ENCODE peak calls at places on chromosome 5, in ten cellular contexts. O is A549; V is cardiac muscle cell; C is ovary; S is HFFc6; W is CD8-positive, alpha-beta T cell; D is LNCaP clone FGC; L is body of pancreas; E is GM13976; B is transverse colon. J is an unnamed sample.

GRCh38 chr5:170393235-170393634 is 4.1 kb upstream of the KCNMB1 start:
- DNase-seq in D (no peak), O (no peak), V (no peak), L (no peak), C (no peak), E (no peak), W (no peak), S (no peak), B (no peak), J (no peak)

GRCh38 chr5:2044041-2044440 is 161.3 kb upstream of the IRX4 start:
- DNase-seq in L (no peak), V (no peak), O (no peak), S (no peak), E (no peak), W (no peak), C (no peak), D (no peak), B (no peak), J (no peak)

GRCh38 chr5:168291961-168292782 is 727 bp downstream of the WWC1 start:
- DNase-seq in V (no peak), D (no peak), L (peak; percentile 53), O (no peak), S (no peak), C (no peak), E (peak; percentile 54), W (no peak), B (peak; percentile 29), J (no peak)

GRCh38 chr5:140362311-140362710 is 2.3 kb downstream of the SLC4A9 start:
- DNase-seq in C (no peak), O (no peak), L (no peak), E (no peak), W (no peak), V (no peak), B (no peak), S (no peak), D (no peak), J (no peak)

GRCh38 chr5:16546712-16547111 is 70.1 kb downstream of the RETREG1 start:
- DNase-seq in L (no peak), C (no peak), D (peak; percentile 67), S (no peak), E (no peak), B (no peak), V (no peak), O (no peak), W (no peak), J (no peak)

GRCh38 chr5:170491479-170491878 is 12.3 kb upstream of the KCNIP1 start:
- DNase-seq in O (no peak), S (peak; percentile 59), E (no peak), D (no peak), C (no peak), B (no peak), V (no peak), W (no peak), L (peak; percentile 12), J (peak; percentile 66)

GRCh38 chr5:134371834-134372340 is 518 bp downstream of the UBE2B start:
- DNase-seq in S (peak; percentile 5), W (peak; percentile 18), E (peak; percentile 38), D (no peak), O (peak; percentile 38), B (peak; percentile 61), C (peak; percentile 35), L (peak; percentile 81), V (peak; percentile 91), J (no peak)

GRCh38 chr5:180605554-180606214 is 14.4 kb upstream of the SCGB3A1 start:
- DNase-seq in B (peak; percentile 58), C (no peak), W (peak; percentile 34), E (peak; percentile 82), O (peak; percentile 61), D (peak; percentile 66), V (peak; percentile 60), S (peak; percentile 29), L (peak; percentile 81), J (peak; percentile 23)

GRCh38 chr5:87899109-87900100 is 369.2 kb downstream of the TMEM161B start:
- DNase-seq in S (no peak), D (no peak), B (no peak), W (no peak), L (peak; percentile 7), C (no peak), E (no peak), V (no peak), O (no peak), J (no peak)

GRCh38 chr5:154588091-154588762 is 110.2 kb upstream of the HAND1 start:
- DNase-seq in V (no peak), B (no peak), C (no peak), S (no peak), E (no peak), L (no peak), O (no peak), D (no peak), W (no peak), J (no peak)

GRCh38 chr5:88690619-88691560 is 192.1 kb downstream of the MEF2C start:
- DNase-seq in D (peak; percentile 14), O (peak; percentile 59), W (peak; percentile 47), S (peak; percentile 38), C (peak; percentile 34), V (peak; percentile 83), B (peak; percentile 70), E (peak; percentile 85), L (peak; percentile 77), J (peak; percentile 18)

GRCh38 chr5:109439593-109439992 is 29.8 kb upstream of the PJA2 start:
- DNase-seq in L (no peak), D (no peak), C (no peak), B (no peak), S (no peak), W (no peak), O (no peak), V (no peak), E (no peak), J (no peak)

GRCh38 chr5:98064118-98064517 is 709.3 kb upstream of the RGMB start:
- DNase-seq in E (no peak), D (no peak), B (no peak), W (no peak), C (no peak), O (no peak), S (no peak), L (no peak), V (no peak), J (no peak)

GRCh38 chr5:151493599-151494136 is 46.3 kb downstream of the SLC36A1 start:
- DNase-seq in L (no peak), D (no peak), E (no peak), V (no peak), C (no peak), S (no peak), B (no peak), W (no peak), O (no peak), J (no peak)

GRCh38 chr5:53069626-53070025 is 39.9 kb downstream of the MOCS2 start:
- DNase-seq in O (no peak), B (no peak), E (no peak), C (no peak), D (no peak), V (no peak), W (no peak), L (no peak), S (peak; percentile 94), J (no peak)

GRCh38 chr5:149809919-149810691 is 80.0 kb downstream of the PPARGC1B start:
- DNase-seq in O (no peak), V (peak; percentile 81), S (no peak), C (no peak), W (no peak), B (no peak), L (no peak), E (no peak), D (no peak), J (no peak)

GRCh38 chr5:39517800-39518199 is 93.0 kb upstream of the DAB2 start:
- DNase-seq in E (no peak), O (peak; percentile 15), W (no peak), D (no peak), L (no peak), S (peak; percentile 89), V (no peak), B (no peak), C (no peak), J (peak; percentile 82)

GRCh38 chr5:122815218-122815767 is 30.1 kb upstream of the SNX24 start:
- DNase-seq in L (no peak), S (no peak), C (no peak), W (no peak), O (no peak), B (no peak), E (no peak), V (no peak), D (no peak), J (no peak)
- TF ChIP-seq CTCF in L (no peak), S (no peak), C (no peak), W (no peak), O (no peak), B (no peak), E (no peak), V (no peak), D (no peak), J (no peak)

DNA sequence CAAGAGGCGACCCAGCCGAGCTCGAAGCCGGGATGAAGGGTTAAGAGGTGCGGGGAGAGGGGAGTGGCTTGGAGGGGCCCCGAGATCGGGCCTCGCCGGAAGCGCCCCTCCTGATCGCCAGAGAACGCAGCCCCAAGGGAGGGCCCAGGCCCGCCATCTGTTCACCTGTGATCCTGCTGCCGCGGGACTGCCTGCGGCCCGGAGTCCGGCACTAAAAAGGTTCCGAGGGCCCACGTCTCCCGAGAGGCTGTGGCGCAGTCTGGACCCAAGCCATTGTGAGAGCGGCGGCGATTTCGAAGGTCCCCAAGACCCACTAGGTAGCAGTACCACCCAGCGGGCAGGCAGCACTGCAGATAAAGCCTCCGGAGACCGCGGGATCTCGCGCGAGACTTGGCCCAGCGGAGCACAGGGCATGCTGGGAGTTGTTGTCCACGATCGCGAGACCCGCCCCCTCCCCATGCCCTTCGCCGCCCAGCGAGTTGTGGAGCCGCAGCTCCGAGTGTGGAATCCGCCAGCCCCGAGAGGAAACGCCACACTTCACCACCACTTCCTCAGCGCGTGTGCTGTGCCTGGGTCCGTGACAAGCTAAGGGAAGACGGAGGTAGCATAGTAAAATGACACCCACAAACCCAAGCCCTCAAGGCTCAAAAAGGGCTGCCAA is at the start of gene KIAA1191:
- DNase-seq in O (peak; percentile 87), V (peak; percentile 92), C (peak; percentile 94), W (peak; percentile 94), L (peak; percentile 96), B (peak; percentile 96), S (peak; percentile 91), E (peak; percentile 93), D (peak; percentile 69), J (peak; percentile 63)
- TF ChIP-seq CTCF in O (peak; percentile 21), V (peak; percentile 14), C (no peak), W (no peak), L (peak; percentile 10), B (no peak), S (peak; percentile 23), E (peak; percentile 41), D (peak; percentile 34), J (peak; percentile 30)

DNA sequence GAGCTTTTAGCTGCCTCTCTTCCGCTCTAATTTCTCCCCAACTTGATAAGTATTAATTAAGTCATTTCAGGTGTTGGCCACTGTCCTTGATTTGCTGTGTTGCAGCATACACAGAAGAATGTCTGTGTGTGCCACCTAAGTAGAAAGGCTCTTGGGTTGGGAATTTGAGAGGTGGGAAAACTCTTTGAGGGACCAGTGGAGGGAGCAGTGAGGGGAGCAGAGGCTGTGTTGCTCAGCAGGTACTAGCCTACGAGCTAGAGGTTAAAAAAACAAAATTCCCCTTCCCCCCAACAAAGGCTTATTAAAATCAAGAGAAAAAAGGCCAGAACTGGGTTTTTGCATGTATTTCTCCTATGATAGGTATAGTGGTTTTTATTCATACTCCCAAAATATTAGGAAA is 20.9 kb downstream of the RPS23 start:
- DNase-seq in W (no peak), C (no peak), D (no peak), L (no peak), O (no peak), E (no peak), B (no peak), S (no peak), V (no peak), J (no peak)
- TF ChIP-seq CTCF in W (no peak), C (no peak), D (no peak), L (no peak), O (no peak), E (no peak), B (no peak), S (no peak), V (no peak), J (no peak)

GRCh38 chr5:3282841-3283240 is 312.8 kb upstream of the IRX1 start:
- DNase-seq in S (no peak), W (no peak), V (no peak), E (no peak), L (no peak), C (no peak), O (no peak), D (no peak), B (no peak), J (no peak)
- TF ChIP-seq CTCF in S (no peak), W (no peak), V (no peak), E (no peak), L (no peak), C (no peak), O (no peak), D (no peak), B (no peak), J (no peak)